ENCODE peak calls at places on chromosomes 12 and 14, in five cellular contexts. Q, W, I, D and H are unnamed samples.

GRCh38 chr14:28756896-28757570 is 9.6 kb upstream of the FOXG1 start:
- DNase-seq in W (peak; percentile 56), Q (no peak), D (no peak), I (no peak), H (no peak)

GRCh38 chr12:85794551-85794950 is 41.7 kb downstream of the RASSF9 start:
- DNase-seq in W (peak; percentile 91), I (no peak), D (no peak), Q (no peak), H (no peak)

GRCh38 chr14:81127785-81128184 is 93.0 kb downstream of the GTF2A1 start:
- DNase-seq in W (peak; percentile 28), Q (no peak), D (no peak), I (no peak), H (no peak)

GRCh38 chr14:91250912-91251311 is 6.4 kb upstream of the GPR68 start:
- DNase-seq in I (no peak), D (no peak), W (no peak), Q (no peak), H (peak; percentile 28)

GRCh38 chr12:31011746-31012567 is 61.7 kb upstream of the DDX11 start:
- DNase-seq in Q (no peak), D (no peak), W (no peak), I (no peak), H (no peak)

GRCh38 chr12:116172224-116172849 is 105.2 kb downstream of the MED13L start:
- DNase-seq in D (no peak), Q (no peak), I (no peak), W (no peak), H (no peak)

GRCh38 chr12:19186722-19187661 is 57.5 kb downstream of the PLEKHA5 start:
- DNase-seq in D (no peak), Q (no peak), I (no peak), W (peak; percentile 48), H (no peak)

GRCh38 chr12:32400114-32400672 is 835 bp downstream of the FGD4 start:
- DNase-seq in Q (no peak), I (no peak), W (no peak), D (no peak), H (no peak)

GRCh38 chr12:104655059-104655609 is 198.4 kb downstream of the CHST11 start:
- DNase-seq in D (no peak), W (no peak), Q (no peak), I (no peak), H (no peak)

GRCh38 chr14:75630695-75631452 is 29.8 kb downstream of the ERG28 start:
- DNase-seq in W (no peak), I (no peak), D (no peak), Q (no peak), H (no peak)

GRCh38 chr14:91228112-91229004 is 16.1 kb downstream of the GPR68 start:
- DNase-seq in Q (no peak), I (no peak), W (peak; percentile 88), D (peak; percentile 78), H (no peak)

GRCh38 chr12:132181570-132182200 is 37.4 kb downstream of the NOC4L start:
- DNase-seq in Q (no peak), D (no peak), I (no peak), W (no peak), H (no peak)

GRCh38 chr14:33958616-33959226 is 7.8 kb upstream of the EGLN3 start:
- DNase-seq in I (no peak), W (no peak), Q (no peak), D (no peak), H (no peak)

GRCh38 chr12:50132505-50133135 is 20.6 kb downstream of the COX14 start:
- DNase-seq in I (no peak), D (no peak), Q (no peak), W (peak; percentile 17), H (no peak)

GRCh38 chr14:75059642-75060041 is 4.2 kb downstream of the ACYP1 start:
- DNase-seq in I (no peak), D (no peak), Q (peak; percentile 62), W (peak; percentile 31), H (no peak)

GRCh38 chr14:59354666-59355065 is 110.5 kb downstream of the GPR135 start:
- DNase-seq in W (peak; percentile 74), Q (no peak), D (no peak), I (no peak), H (no peak)

GRCh38 chr14:67137744-67138371 is 51.4 kb upstream of the GARIN2 start:
- DNase-seq in Q (no peak), D (no peak), I (no peak), W (peak; percentile 16), H (no peak)

DNA sequence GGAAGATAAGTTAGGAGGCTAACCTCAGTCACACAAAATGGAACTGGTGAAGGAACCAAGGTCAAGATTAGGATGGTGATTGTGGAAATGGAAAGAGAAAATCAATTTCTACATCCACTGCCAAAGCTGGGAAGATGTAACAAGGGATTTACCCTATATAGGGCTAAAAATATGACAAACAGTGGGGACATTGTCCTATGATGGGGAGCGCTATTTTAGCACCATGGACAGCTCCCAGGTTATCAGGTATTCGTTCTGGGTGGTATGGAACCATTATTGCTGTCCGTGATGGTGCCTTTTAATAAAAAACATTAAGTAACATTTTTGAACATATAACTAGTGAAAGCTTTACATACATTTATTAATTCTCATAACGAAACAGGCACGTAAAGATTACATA is 124.0 kb downstream of the NDUFA12 start:
- DNase-seq in D (no peak), W (no peak), Q (no peak), I (no peak), H (no peak)
- H3K4me3 ChIP-seq in D (no peak overlapping the region), W (no peak overlapping the region), Q (no peak overlapping the region), I (no peak overlapping the region), H (no peak overlapping the region)

DNA sequence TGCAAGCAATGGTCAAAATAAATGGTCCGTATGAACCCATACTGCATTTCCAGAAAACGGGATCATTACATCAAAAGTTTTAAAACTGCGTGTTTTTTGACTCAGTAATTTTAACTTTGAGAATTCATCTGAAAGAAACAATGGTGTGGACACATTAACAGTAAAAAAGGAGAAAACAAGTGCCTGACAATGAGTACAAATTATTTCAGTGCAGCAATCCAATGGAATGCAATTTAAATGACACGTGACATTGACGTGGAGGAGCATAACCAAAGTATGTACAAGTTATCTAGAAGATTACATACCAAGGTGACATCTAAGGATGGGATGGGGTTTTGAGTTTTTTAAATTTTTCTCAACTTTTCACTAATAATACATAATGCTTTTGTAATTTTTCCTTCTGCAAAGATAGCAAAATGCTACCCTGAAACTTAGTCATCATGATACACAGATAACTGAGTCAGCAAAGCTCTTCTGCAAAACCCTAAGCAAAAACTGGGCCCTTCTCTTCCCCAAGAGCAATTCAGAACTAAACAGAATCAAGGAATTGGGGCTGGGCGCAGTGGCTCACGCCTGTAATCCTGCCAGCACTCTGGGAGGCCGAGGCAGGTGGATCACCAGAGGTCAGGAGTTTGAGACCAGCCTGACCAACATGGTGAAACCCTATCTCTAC is 20.4 kb downstream of the HNRNPC start:
- DNase-seq in I (no peak), W (no peak), Q (no peak), D (no peak), H (no peak)
- H3K36me3 ChIP-seq in I (no peaks in the 10 kb centered on the region), W (peaks cover 3% of the 10 kb centered on the region), Q (peaks cover 11% of the 10 kb centered on the region), D (peaks cover 41% of the 10 kb centered on the region), H (peaks cover 20% of the 10 kb centered on the region)

GRCh38 chr14:76919431-76919810 is 93.2 kb downstream of the LRRC74A start:
- DNase-seq in I (no peak), D (no peak), W (peak; percentile 46), Q (no peak), H (peak; percentile 46)
- H3K4me3 ChIP-seq in I (no peak overlapping the region), D (no peak overlapping the region), W (peak overlapping the region; percentile 0), Q (no peak overlapping the region), H (no peak overlapping the region)

GRCh38 chr12:51360315-51360714 is 13.8 kb upstream of the CELA1 start:
- DNase-seq in Q (no peak), W (no peak), I (no peak), D (no peak), H (no peak)
- H3K36me3 ChIP-seq in Q (peaks cover 8% of the 10 kb centered on the region), W (peaks cover 7% of the 10 kb centered on the region), I (no peaks in the 10 kb centered on the region), D (no peaks in the 10 kb centered on the region), H (no peaks in the 10 kb centered on the region)